ENCODE peak calls at places on chromosomes 6 and 20, in eight cellular contexts. G is stimulated activated CD4-positive, alpha-beta T cell treated with anti-CD3 and anti-CD28 coated beads, Interleukin-12 subunit alpha, Interleukin-12 subunit beta, amount 100 ng/mL, for 24 hours; I is NT2/D1; R is left colon; V is nucleus accumbens; M is brain microvascular endothelial cell; L is heart right ventricle; X is HS-5. Q is an unnamed sample.

GRCh38 chr6:16674666-16675392 is 86.4 kb downstream of the ATXN1 start:
- DNase-seq in G (no peak), I (no peak), R (no peak), V (no peak), M (peak), L (no peak), X (no peak), Q (no peak)

GRCh38 chr6:75199856-75200255 is 6.0 kb downstream of the COL12A1 start:
- DNase-seq in G (no peak), I (no peak), R (no peak), V (no peak), M (no peak), L (no peak), X (no peak), Q (no peak)

GRCh38 chr6:90005048-90005827 is 111.0 kb downstream of the GJA10 start:
- DNase-seq in G (no peak), I (no peak), R (no peak), V (no peak), M (no peak), L (no peak), X (no peak), Q (no peak)

GRCh38 chr6:52512199-52512598 is 64.7 kb downstream of the TRAM2 start:
- DNase-seq in G (no peak), I (no peak), R (no peak), V (no peak), M (peak), L (peak), X (peak), Q (peak)

GRCh38 chr6:56759521-56759920 is 116.8 kb upstream of the DST start:
- DNase-seq in G (no peak), I (peak), R (no peak), V (no peak), M (no peak), L (no peak), X (no peak), Q (no peak)

GRCh38 chr20:61263084-61263695 is 11.1 kb downstream of the CDH4 start:
- DNase-seq in G (no peak), I (no peak), R (no peak), V (no peak), M (peak), L (no peak), X (no peak), Q (no peak)

GRCh38 chr6:135128268-135128914 is 52.7 kb upstream of the MYB start:
- DNase-seq in G (peak), I (no peak), R (no peak), V (no peak), M (no peak), L (no peak), X (no peak), Q (no peak)

GRCh38 chr6:124223596-124223995 is 419.9 kb downstream of the NKAIN2 start:
- DNase-seq in G (no peak), I (no peak), R (no peak), V (no peak), M (peak), L (no peak), X (peak), Q (peak)

GRCh38 chr6:90595854-90596253 is 9.0 kb upstream of the MAP3K7 start:
- DNase-seq in G (no peak), I (no peak), R (no peak), V (no peak), M (no peak), L (no peak), X (no peak), Q (no peak)

GRCh38 chr6:134663800-134664535 is 285.9 kb downstream of the ALDH8A1 start:
- DNase-seq in G (no peak), I (no peak), R (no peak), V (no peak), M (peak), L (no peak), X (no peak), Q (no peak)

Q was measured in skeletal muscle cell.